ENCODE peak calls at places on chromosomes 5 and 9, in eight cellular contexts. B is gastrocnemius medialis, M is heart left ventricle, A is A549, E is IMR-90, W is endothelial cell of umbilical vein, O is prostate gland, Y is breast epithelium. U is an unnamed sample.

GRCh38 chr5:113389116-113389515 is 45.7 kb downstream of the TSSK1B start:
- DNase-seq in M (no peak), E (no peak), Y (no peak), A (no peak), O (no peak), W (no peak), B (no peak), U (no peak)

GRCh38 chr9:127614961-127615360 is 2.9 kb downstream of the STXBP1 start:
- DNase-seq in Y (no peak), O (no peak), B (no peak), E (no peak), A (no peak), W (no peak), M (no peak), U (no peak)

GRCh38 chr5:142110046-142110531 is 1.5 kb downstream of the NDFIP1 start:
- DNase-seq in W (peak), M (no peak), E (peak), B (no peak), Y (no peak), A (peak), O (no peak), U (peak)

GRCh38 chr5:84696651-84697050 is 312.0 kb upstream of the EDIL3 start:
- DNase-seq in A (no peak), W (no peak), B (no peak), E (peak), Y (no peak), O (no peak), M (no peak), U (no peak)

GRCh38 chr5:147520450-147520849 is 10.6 kb upstream of the DPYSL3 start:
- DNase-seq in E (peak), W (no peak), O (no peak), M (no peak), A (no peak), Y (no peak), B (no peak), U (no peak)

GRCh38 chr5:153753645-153754432 is 263.4 kb downstream of the GRIA1 start:
- DNase-seq in A (no peak), E (no peak), M (no peak), Y (no peak), W (no peak), B (no peak), O (no peak), U (no peak)

GRCh38 chr5:81081461-81081835 is 121.3 kb downstream of the RASGRF2 start:
- DNase-seq in A (no peak), M (peak), Y (no peak), O (no peak), W (no peak), B (no peak), E (no peak), U (no peak)

GRCh38 chr5:179438041-179438441 is 92.8 kb upstream of the ADAMTS2 start:
- DNase-seq in A (no peak), E (no peak), Y (no peak), M (peak), O (no peak), B (no peak), W (no peak), U (no peak)

GRCh38 chr9:89427621-89428221 is 70.2 kb downstream of the SEMA4D start:
- DNase-seq in O (no peak), W (no peak), Y (no peak), M (no peak), B (no peak), E (peak), A (no peak), U (no peak)

GRCh38 chr5:168315991-168316578 is 24.6 kb downstream of the WWC1 start:
- DNase-seq in O (peak), A (no peak), W (no peak), Y (peak), E (no peak), M (no peak), B (no peak), U (peak)

GRCh38 chr9:73152445-73152844 is 780 bp downstream of the ANXA1 start:
- DNase-seq in A (no peak), M (no peak), O (no peak), B (no peak), W (peak), E (peak), Y (no peak), U (no peak)

GRCh38 chr9:134678671-134679443 is 37.3 kb downstream of the COL5A1 start:
- DNase-seq in O (no peak), Y (no peak), W (no peak), E (no peak), M (no peak), B (no peak), A (no peak), U (no peak)

GRCh38 chr5:53994148-53994547 is 316.2 kb downstream of the ARL15 start:
- DNase-seq in E (peak), B (no peak), W (no peak), Y (no peak), O (no peak), A (no peak), M (no peak), U (no peak)

GRCh38 chr9:84556556-84556955 is 113.0 kb upstream of the NTRK2 start:
- DNase-seq in E (no peak), B (no peak), M (no peak), Y (no peak), O (no peak), A (no peak), W (no peak), U (no peak)

GRCh38 chr9:93098236-93098946 is 2.4 kb downstream of the CARD19 start:
- DNase-seq in E (peak), W (peak), B (peak), Y (peak), M (peak), A (peak), O (peak), U (peak)

GRCh38 chr5:91419571-91420537 is 36.7 kb upstream of the ARRDC3 start:
- DNase-seq in W (peak), E (peak), B (peak), Y (peak), M (peak), A (peak), O (peak), U (peak)

GRCh38 chr9:2502210-2502609 is 119.4 kb upstream of the VLDLR start:
- DNase-seq in W (no peak), Y (no peak), O (no peak), A (no peak), M (no peak), B (no peak), E (no peak), U (no peak)

GRCh38 chr5:122629278-122629677 is 145.6 kb upstream of the SNX2 start:
- DNase-seq in B (no peak), O (no peak), Y (no peak), M (no peak), A (no peak), E (no peak), W (no peak), U (no peak)

GRCh38 chr9:29001006-29001405 is 1427.7 kb upstream of the C9orf72 start:
- DNase-seq in Y (no peak), M (no peak), A (no peak), B (no peak), E (no peak), O (no peak), W (no peak), U (no peak)

GRCh38 chr5:6583049-6583880 is 49.6 kb downstream of the NSUN2 start:
- DNase-seq in O (peak), B (no peak), A (peak), M (peak), Y (no peak), E (no peak), W (no peak), U (peak)

GRCh38 chr9:14198544-14199510 is 115.1 kb downstream of the NFIB start:
- DNase-seq in B (peak), M (peak), A (no peak), E (no peak), Y (peak), O (peak), W (peak), U (peak)

GRCh38 chr9:95115104-95115503 is 202.4 kb downstream of the FANCC start:
- DNase-seq in O (no peak), B (no peak), W (no peak), M (no peak), A (no peak), Y (no peak), E (no peak), U (no peak)

GRCh38 chr9:133321411-133321935 is 14.5 kb downstream of the SURF6 start:
- DNase-seq in A (no peak), W (no peak), E (no peak), M (no peak), Y (no peak), B (no peak), O (no peak), U (no peak)

GRCh38 chr9:35568196-35568595 is 36.9 kb upstream of the TESK1 start:
- DNase-seq in O (no peak), B (no peak), A (no peak), W (no peak), E (no peak), Y (no peak), M (no peak), U (no peak)

GRCh38 chr5:165630211-165630866 is 2124.9 kb downstream of the MAT2B start:
- DNase-seq in B (no peak), M (peak), E (peak), W (peak), A (peak), O (peak), Y (no peak), U (peak)

GRCh38 chr5:78547731-78548189 is 100.8 kb downstream of the LHFPL2 start:
- DNase-seq in Y (no peak), W (no peak), B (peak), E (peak), M (peak), A (no peak), O (no peak), U (peak)

GRCh38 chr9:134169724-134170401 is 5.5 kb upstream of the RNU6ATAC start:
- DNase-seq in M (no peak), Y (no peak), W (no peak), A (no peak), B (no peak), E (no peak), O (no peak), U (no peak)

GRCh38 chr5:65926276-65926761 is at the start of gene ERBIN:
- DNase-seq in W (peak), B (peak), Y (peak), O (peak), A (peak), E (peak), M (peak), U (peak)

GRCh38 chr9:21883642-21884041 is 81.2 kb downstream of the MTAP start:
- DNase-seq in E (no peak), M (no peak), A (no peak), W (no peak), O (no peak), Y (no peak), B (no peak), U (no peak)

GRCh38 chr9:133199648-133200321 is 9.3 kb downstream of the OBP2B start:
- DNase-seq in O (no peak), Y (no peak), M (no peak), A (no peak), W (no peak), E (no peak), B (peak), U (peak)

GRCh38 chr9:137429546-137429890 is 6.3 kb downstream of the NOXA1 start:
- DNase-seq in Y (no peak), O (no peak), W (no peak), E (no peak), M (no peak), A (no peak), B (no peak), U (no peak)

GRCh38 chr9:69805962-69806633 is 14.5 kb upstream of the CFAP95 start:
- DNase-seq in A (no peak), Y (no peak), B (no peak), E (no peak), O (peak), M (peak), W (no peak), U (peak)

GRCh38 chr9:93658184-93658925 is 82.0 kb downstream of the PHF2 start:
- DNase-seq in Y (peak), B (no peak), A (no peak), M (peak), O (no peak), E (no peak), W (no peak), U (peak)

GRCh38 chr5:138603521-138603920 is 28.3 kb upstream of the HSPA9 start:
- DNase-seq in B (no peak), E (peak), O (no peak), Y (no peak), W (no peak), A (no peak), M (no peak), U (no peak)

GRCh38 chr5:29588276-29588675 is 1605.2 kb upstream of the CDH6 start:
- DNase-seq in O (no peak), Y (no peak), A (no peak), M (no peak), W (no peak), B (no peak), E (no peak), U (no peak)

DNA sequence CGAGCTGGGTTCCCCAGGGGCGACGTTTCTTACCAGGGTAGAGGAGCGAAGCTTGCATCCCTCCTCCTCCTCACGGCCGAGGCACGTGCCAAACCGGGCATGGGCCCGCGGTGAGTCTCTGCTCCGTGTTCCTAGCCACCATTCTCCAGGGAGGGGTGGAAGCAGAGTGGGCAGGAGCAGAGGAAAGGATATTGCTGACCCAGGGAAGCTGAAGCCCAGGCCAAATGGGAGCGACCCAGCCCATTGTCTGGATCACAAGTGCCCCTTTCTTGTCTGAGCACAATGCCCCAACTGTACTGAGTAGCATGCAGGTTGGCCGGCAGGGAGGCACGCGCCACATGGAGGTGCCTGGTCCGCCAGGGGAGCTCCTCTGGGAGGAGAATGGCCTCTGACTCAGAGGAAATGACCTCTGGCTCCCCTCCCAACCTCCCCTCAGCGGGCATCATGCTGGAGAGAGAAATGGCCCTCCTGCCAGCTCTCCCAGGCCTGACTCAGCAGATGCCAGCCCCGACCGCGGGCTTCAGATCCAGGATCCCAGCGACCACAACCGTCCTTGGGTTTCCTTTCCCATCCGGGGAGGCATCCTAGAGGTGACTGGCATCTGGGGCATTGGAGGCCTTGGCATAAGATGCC is 1.1 kb downstream of the PRR7 start:
- DNase-seq in W (peak), B (no peak), O (no peak), E (peak), A (peak), Y (peak), M (peak), U (no peak)
- TF ChIP-seq POLR2A in W (peak), B (no peak), O (no peak), E (no peak), A (peak), Y (no peak), M (no peak), U (no peak)

GRCh38 chr5:71600783-71601182 is 13.6 kb downstream of the MCCC2 start:
- DNase-seq in B (no peak), Y (no peak), A (no peak), W (no peak), M (no peak), E (no peak), O (no peak), U (no peak)

GRCh38 chr5:71596169-71596568 is 9.0 kb downstream of the MCCC2 start:
- DNase-seq in E (peak), O (no peak), Y (no peak), W (no peak), A (no peak), M (no peak), B (no peak), U (no peak)

GRCh38 chr5:71601222-71602026 is 14.3 kb downstream of the MCCC2 start:
- DNase-seq in E (peak), Y (peak), W (peak), B (peak), A (peak), M (peak), O (peak), U (peak)

GRCh38 chr5:71591100-71591499 is 4.0 kb downstream of the MCCC2 start:
- DNase-seq in W (no peak), B (no peak), A (no peak), O (no peak), E (no peak), Y (no peak), M (no peak), U (no peak)

DNA sequence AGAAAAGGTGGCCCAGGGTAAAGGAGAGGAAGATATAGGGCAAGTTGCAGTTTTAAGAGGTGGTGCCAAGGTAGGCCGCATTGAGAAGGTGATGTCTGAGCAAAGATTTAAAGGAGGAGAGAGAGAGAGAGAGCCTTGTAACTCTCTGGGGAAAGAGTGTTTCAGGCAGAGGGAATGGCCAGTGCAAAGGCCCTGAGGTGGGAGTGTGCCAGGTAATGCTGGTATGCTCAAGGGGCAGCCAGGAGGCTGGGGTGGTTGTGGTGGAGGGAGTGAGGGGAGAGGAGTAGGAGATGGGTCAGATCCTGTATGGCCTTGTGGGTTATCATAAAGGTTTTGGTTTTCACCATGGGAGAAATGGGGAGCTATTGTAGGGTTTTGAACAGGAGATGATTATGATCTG is 9.9 kb downstream of the MCCC2 start:
- DNase-seq in W (no peak), O (no peak), A (no peak), B (no peak), E (no peak), Y (no peak), M (no peak), U (no peak)
- TF ChIP-seq POLR2A in W (no peak), O (no peak), A (no peak), B (no peak), E (no peak), Y (no peak), M (no peak), U (no peak)

GRCh38 chr5:132456553-132457361 is 33.8 kb downstream of the IRF1 start:
- DNase-seq in B (peak), Y (no peak), O (no peak), A (no peak), M (peak), W (peak), E (no peak), U (peak)
- TF ChIP-seq POLR2A in B (no peak), Y (no peak), O (no peak), A (no peak), M (no peak), W (no peak), E (no peak), U (peak)

GRCh38 chr9:120917989-120918630 is 8.5 kb downstream of the TRAF1 start:
- DNase-seq in Y (no peak), O (no peak), B (no peak), A (no peak), E (no peak), M (no peak), W (no peak), U (no peak)
- TF ChIP-seq POLR2A in Y (no peak), O (no peak), B (no peak), A (no peak), E (no peak), M (no peak), W (no peak), U (no peak)

U was measured in transverse colon.